ENCODE peak calls at places on chromosomes 16 and 17, in five cellular contexts. V is HepG2, D is SK-N-SH, G is K562, W is GM12878. J is an unnamed sample.

GRCh38 chr16:65481956-65482355 is 360.1 kb upstream of the CDH11 start:
- DNase-seq in G (no peak), W (no peak), D (no peak), V (no peak), J (no peak)

GRCh38 chr17:44219636-44220210 is at the start of gene UBTF:
- DNase-seq in G (peak), V (peak), D (peak), W (no peak), J (no peak)

GRCh38 chr17:8173871-8174322 is 2.3 kb downstream of the TMEM107 start:
- DNase-seq in W (no peak), D (no peak), G (no peak), V (no peak), J (no peak)

GRCh38 chr16:47058295-47059086 is 85.0 kb upstream of the DNAJA2 start:
- DNase-seq in V (peak), D (no peak), G (no peak), W (no peak), J (no peak)

GRCh38 chr17:65389956-65390355 is 171.5 kb downstream of the AXIN2 start:
- DNase-seq in W (no peak), D (no peak), G (no peak), V (no peak), J (peak)

GRCh38 chr17:9236286-9237052 is 215.2 kb downstream of the NTN1 start:
- DNase-seq in G (no peak), W (no peak), V (no peak), D (no peak), J (no peak)

GRCh38 chr17:70655179-70655578 is 485.8 kb downstream of the KCNJ2 start:
- DNase-seq in W (no peak), D (peak), G (no peak), V (no peak), J (no peak)

GRCh38 chr16:22659933-22660332 is 149.2 kb downstream of the NPIPB5 start:
- DNase-seq in G (no peak), D (no peak), V (no peak), W (no peak), J (no peak)

GRCh38 chr17:2420131-2420530 is 19.3 kb upstream of the MNT start:
- DNase-seq in D (no peak), W (no peak), G (no peak), V (no peak), J (no peak)

GRCh38 chr17:15247891-15248529 is 17.1 kb downstream of the PMP22 start:
- DNase-seq in W (no peak), G (no peak), V (no peak), D (no peak), J (no peak)

GRCh38 chr17:41885733-41886132 is 20.5 kb upstream of the KLHL11 start:
- DNase-seq in W (no peak), D (peak), G (peak), V (no peak), J (no peak)

GRCh38 chr16:73171380-73171779 is 123.5 kb upstream of the ZFHX3 start:
- DNase-seq in D (peak), W (no peak), G (no peak), V (no peak), J (no peak)

GRCh38 chr17:58242171-58242784 is 3.9 kb downstream of the LPO start:
- DNase-seq in W (no peak), V (no peak), G (no peak), D (no peak), J (no peak)

GRCh38 chr16:17194190-17194780 is 276.5 kb downstream of the XYLT1 start:
- DNase-seq in G (peak), V (no peak), D (peak), W (no peak), J (peak)

GRCh38 chr17:78527345-78527744 is 49.9 kb downstream of the DNAH17 start:
- DNase-seq in V (no peak), D (no peak), G (no peak), W (no peak), J (no peak)

GRCh38 chr17:13114601-13115024 is 96.8 kb upstream of the ELAC2 start:
- DNase-seq in W (no peak), V (peak), D (peak), G (peak), J (peak)

GRCh38 chr17:35588196-35588920 is 1.2 kb downstream of the AP2B1 start:
- DNase-seq in V (no peak), G (peak), W (no peak), D (no peak), J (peak)

GRCh38 chr16:3158498-3159314 is 23.9 kb downstream of the ZNF213 start:
- DNase-seq in W (no peak), G (peak), D (peak), V (peak), J (peak)

GRCh38 chr16:87201052-87201451 is 116.1 kb downstream of the C16orf95 start:
- DNase-seq in G (no peak), V (no peak), W (no peak), D (no peak), J (no peak)

GRCh38 chr16:30947533-30948086 is 1.3 kb upstream of the ORAI3 start:
- DNase-seq in D (no peak), V (no peak), G (no peak), W (no peak), J (no peak)

GRCh38 chr17:78793415-78793814 is 11.3 kb upstream of the CYTH1 start:
- DNase-seq in V (no peak), D (no peak), W (no peak), G (no peak), J (no peak)

GRCh38 chr17:57785032-57785431 is 39.9 kb upstream of the CCDC182 start:
- DNase-seq in V (no peak), D (no peak), G (no peak), W (no peak), J (no peak)

GRCh38 chr17:8991514-8992285 is 26.2 kb upstream of the PIK3R5 start:
- DNase-seq in W (no peak), G (peak), D (peak), V (peak), J (peak)

GRCh38 chr16:66251406-66252160 is 114.9 kb upstream of the CDH5 start:
- DNase-seq in D (no peak), G (no peak), V (no peak), W (no peak), J (no peak)

GRCh38 chr17:45828171-45829133 is 16.2 kb upstream of the SPPL2C start:
- DNase-seq in V (no peak), W (no peak), G (no peak), D (peak), J (no peak)

GRCh38 chr16:85126731-85127662 is 14.7 kb upstream of the CIBAR2 start:
- DNase-seq in D (peak), W (no peak), G (peak), V (no peak), J (no peak)

GRCh38 chr17:81030726-81031570 is 4.0 kb upstream of the BAIAP2 start:
- DNase-seq in G (no peak), V (peak), D (no peak), W (no peak), J (no peak)

GRCh38 chr16:54204756-54205155 is 81.8 kb downstream of the IRX3 start:
- DNase-seq in V (no peak), G (no peak), D (no peak), W (no peak), J (no peak)

GRCh38 chr16:180921-181667 is 835 bp downstream of the HBQ1 start:
- DNase-seq in G (peak), D (peak), V (peak), W (peak), J (peak)

GRCh38 chr16:13957197-13958078 is 37.5 kb downstream of the ERCC4 start:
- DNase-seq in G (peak), D (peak), W (peak), V (peak), J (peak)

GRCh38 chr17:44607836-44608690 is 48.2 kb upstream of the MEIOC start:
- DNase-seq in G (no peak), D (peak), W (no peak), V (peak), J (no peak)

GRCh38 chr16:85553436-85554113 is 59.5 kb upstream of the GSE1 start:
- DNase-seq in W (no peak), D (no peak), V (peak), G (peak), J (peak)

GRCh38 chr16:27792486-27793275 is 242.7 kb downstream of the KATNIP start:
- DNase-seq in W (no peak), D (no peak), V (no peak), G (no peak), J (no peak)

GRCh38 chr17:35099929-35100328 is 19.7 kb downstream of the RAD51D start:
- DNase-seq in D (no peak), V (no peak), W (no peak), G (no peak), J (no peak)

GRCh38 chr17:32570081-32570396 is 83.2 kb downstream of the CDK5R1 start:
- DNase-seq in V (no peak), G (no peak), D (no peak), W (no peak), J (no peak)

GRCh38 chr17:10114931-10115535 is 83.4 kb downstream of the GAS7 start:
- DNase-seq in D (peak), W (peak), G (no peak), V (no peak), J (no peak)

GRCh38 chr17:77613181-77613580 is 345.3 kb upstream of the TNRC6C start:
- DNase-seq in D (no peak), V (no peak), G (no peak), W (no peak), J (no peak)

GRCh38 chr17:33628500-33629336 is 335.6 kb upstream of the ASIC2 start:
- DNase-seq in G (no peak), D (no peak), V (no peak), W (no peak), J (no peak)

GRCh38 chr16:30715777-30716445 is 16.9 kb downstream of the SRCAP start:
- DNase-seq in G (peak), V (no peak), W (no peak), D (no peak), J (no peak)

DNA sequence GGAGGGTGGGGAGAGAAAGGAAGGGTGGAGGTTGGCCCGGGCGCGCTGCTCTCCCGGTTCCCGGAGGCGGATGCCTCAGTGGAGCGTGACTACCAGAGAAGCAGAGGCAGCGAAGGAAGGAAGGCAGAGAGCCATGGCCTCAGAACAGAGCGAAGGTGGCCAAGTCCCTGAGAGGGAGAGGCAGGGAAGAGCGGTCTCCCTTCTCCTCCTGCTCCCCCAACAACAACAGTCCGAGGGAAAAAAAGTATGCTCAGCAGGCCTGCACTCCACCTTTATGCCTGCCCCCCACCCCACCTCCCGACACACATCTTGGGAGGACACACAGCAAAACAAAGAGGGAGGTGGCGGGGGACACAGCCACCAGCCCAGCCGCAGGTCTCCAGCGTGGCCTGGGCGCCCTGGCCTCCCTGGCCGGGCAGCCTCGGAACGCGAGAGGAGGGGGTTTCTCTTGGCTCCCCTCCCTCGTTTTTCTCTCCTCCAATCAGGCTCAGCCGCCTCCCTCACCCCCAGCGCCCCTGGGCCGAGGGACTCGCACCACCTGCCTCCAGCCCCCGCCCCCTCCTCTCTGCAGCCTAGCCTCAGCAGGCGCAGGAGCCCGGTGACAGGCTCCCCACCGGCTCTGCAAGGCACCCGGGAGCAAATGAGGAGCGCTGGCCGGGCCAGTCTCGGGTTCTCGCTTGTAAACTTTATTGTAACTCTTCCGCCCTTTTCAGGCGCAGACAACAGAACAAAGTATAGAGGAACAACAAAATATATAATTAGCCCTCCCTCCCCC is 1.1 kb upstream of the HOXB7 start:
- DNase-seq in W (no peak), G (no peak), D (no peak), V (no peak), J (no peak)
- TF ChIP-seq ZBTB33 in W (no peak), G (no peak), D (no peak), V (no peak), J (no peak)

GRCh38 chr17:17972126-17972951 is at the start of the genes DRC3 and TOM1L2:
- DNase-seq in W (peak), G (peak), V (peak), D (peak), J (peak)

GRCh38 chr17:17972952-17973254 is 241 bp downstream of the DRC3 start:
- DNase-seq in G (no peak), V (no peak), W (no peak), D (no peak), J (no peak)

GRCh38 chr17:17970699-17971430 is 1.3 kb downstream of the TOM1L2 start:
- DNase-seq in W (no peak), D (no peak), V (no peak), G (peak), J (no peak)

GRCh38 chr17:17975441-17975840 is 2.8 kb downstream of the DRC3 start:
- DNase-seq in V (no peak), G (no peak), D (no peak), W (no peak), J (no peak)

GRCh38 chr17:17971431-17972125 is 622 bp downstream of the TOM1L2 start:
- DNase-seq in W (no peak), D (peak), G (no peak), V (no peak), J (no peak)
- TF ChIP-seq ZBTB33 in W (no peak), D (no peak), G (no peak), V (no peak), J (no peak)

GRCh38 chr16:89386337-89386736 is 104.0 kb downstream of the ANKRD11 start:
- DNase-seq in D (no peak), G (no peak), W (no peak), V (no peak), J (no peak)

GRCh38 chr16:89386786-89387185 is 103.6 kb downstream of the ANKRD11 start:
- DNase-seq in W (no peak), D (no peak), V (no peak), G (no peak), J (no peak)

GRCh38 chr16:89385712-89386111 is 104.6 kb downstream of the ANKRD11 start:
- DNase-seq in D (no peak), V (no peak), G (no peak), W (no peak), J (no peak)

GRCh38 chr16:89384282-89384681 is 106.1 kb downstream of the ANKRD11 start:
- DNase-seq in W (no peak), D (no peak), G (no peak), V (no peak), J (no peak)

DNA sequence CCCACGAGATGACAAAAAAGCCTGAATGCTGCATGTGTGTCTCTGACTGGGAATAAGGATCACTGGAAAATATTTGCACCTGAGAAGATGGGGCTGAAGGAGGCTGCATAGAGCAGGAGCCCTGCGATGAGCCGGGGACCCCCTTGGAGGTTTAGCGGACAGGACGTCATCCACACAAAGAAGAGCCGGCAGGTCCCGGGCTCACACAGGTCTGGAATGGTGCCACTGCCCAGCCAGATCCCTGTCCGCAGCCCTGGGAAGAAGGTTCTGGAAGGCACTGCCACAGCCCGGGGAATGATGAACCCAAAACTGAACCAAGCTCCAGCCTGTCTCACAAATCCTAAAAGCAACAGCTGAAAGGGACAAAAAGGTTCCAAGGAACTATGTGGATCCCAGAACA is 101.8 kb downstream of the ANKRD11 start:
- DNase-seq in W (no peak), V (no peak), G (no peak), D (peak), J (no peak)
- TF ChIP-seq ZBTB33 in W (no peak), V (no peak), G (no peak), D (no peak), J (no peak)

DNA sequence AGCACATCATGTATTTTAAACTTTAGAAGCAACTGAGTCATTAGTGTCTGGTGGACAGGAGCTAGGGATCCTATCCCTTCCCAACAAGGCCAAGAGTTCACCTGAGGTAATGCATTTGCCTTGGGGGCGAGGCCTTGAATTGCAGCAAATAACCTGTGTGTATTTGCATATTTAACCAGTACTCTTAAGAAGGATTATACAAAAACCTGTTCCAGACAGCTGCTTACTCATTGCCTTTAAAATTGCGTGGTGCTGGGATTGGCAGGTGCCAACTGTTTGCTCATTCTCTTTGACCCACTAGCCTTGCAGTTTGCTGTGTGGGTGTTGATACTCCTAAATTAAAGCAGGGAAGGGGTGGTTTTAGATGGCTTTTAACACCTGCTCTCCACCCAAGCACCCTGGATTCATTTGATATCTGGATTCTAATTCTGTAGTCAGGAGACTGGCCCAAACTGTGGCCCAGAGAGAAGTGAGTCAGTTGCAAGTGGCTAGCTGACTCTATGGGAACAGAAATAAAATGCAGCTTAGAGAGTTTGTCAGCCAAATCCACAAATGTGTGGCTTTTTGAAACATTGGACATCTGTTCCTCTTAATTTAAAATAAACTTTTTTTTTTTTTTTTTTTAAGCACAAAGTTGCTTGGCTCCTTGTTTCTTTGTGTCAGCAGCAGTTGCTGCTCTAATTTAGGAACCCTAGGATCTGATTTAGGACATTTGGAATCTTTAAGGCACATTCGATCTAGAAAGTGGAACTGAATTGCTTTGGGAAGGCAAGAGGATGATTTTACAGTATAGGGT is 47.0 kb downstream of the TUBD1 start:
- DNase-seq in G (peak), W (no peak), D (no peak), V (peak), J (peak)
- TF ChIP-seq ZBTB33 in G (no peak), W (no peak), D (peak), V (peak), J (no peak)

DNA sequence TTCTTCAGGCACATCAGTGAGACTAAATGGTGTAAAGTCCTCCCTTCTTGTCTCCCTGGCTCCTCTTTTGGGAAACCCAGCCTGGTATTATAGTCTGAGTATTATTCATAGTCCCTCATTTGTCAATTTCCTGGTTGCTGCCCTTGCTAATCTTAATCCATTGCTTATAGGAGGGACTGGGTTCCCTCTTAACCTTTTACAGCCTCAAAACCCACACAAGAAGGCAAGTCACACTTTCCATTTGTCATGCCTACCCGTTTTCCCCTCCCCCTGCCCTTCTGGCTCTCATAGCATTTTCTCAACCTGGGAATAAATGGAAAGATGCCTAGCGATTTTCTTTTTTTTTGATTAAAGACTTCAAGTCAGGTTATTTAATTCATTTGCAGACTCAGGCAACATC is 124.8 kb downstream of the MAP2K6 start:
- DNase-seq in G (no peak), W (no peak), V (no peak), D (no peak), J (no peak)
- TF ChIP-seq ZBTB33 in G (no peak), W (no peak), V (no peak), D (no peak), J (no peak)

DNA sequence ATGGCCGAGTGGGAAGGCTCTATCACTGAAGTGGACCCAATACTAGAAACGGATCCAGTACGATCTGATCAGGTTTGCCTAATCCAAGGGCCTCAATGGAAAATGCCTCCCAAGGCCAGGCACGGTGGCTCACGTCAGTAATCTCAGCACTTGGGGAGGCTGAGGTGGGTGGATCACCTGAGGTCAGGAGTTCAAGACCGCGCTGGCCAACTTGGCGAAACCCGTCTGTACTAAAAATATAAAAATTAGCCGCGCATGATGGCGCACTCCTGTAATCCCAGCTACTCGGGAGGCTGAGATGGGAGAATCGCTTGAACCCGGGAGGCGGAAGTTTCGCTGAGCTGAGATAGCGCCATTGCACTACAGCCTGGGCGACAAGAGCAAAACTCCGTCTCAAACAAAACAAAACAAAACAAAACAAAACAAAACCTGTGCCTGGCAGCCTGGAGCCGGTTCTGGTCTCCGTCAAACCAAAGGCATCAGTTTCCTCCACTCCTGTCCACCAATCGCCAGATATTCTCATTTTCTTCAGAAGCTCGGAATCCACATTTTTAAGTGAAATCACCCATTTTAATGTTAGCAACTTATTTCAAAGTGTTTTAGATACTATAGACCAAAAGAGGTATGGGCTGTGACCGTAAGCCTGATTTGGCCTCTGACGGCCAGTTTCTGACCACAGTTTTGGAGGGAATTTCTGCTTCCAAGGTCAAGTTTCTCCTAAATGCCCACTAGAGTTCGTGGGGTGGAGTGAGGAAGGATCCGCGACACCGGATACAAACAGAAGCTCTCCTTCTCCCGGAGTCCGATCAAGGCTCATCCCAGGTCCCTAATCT is 664 bp downstream of the NQO1 start:
- DNase-seq in D (no peak), G (peak), V (peak), W (no peak), J (no peak)
- TF ChIP-seq ZBTB33 in D (no peak), G (no peak), V (no peak), W (peak), J (no peak)